ENCODE peak calls at places on chromosomes 13 and 19, in eight cellular contexts. U is kidney epithelial cell, Q is upper lobe of left lung, L is left lung, N is iris pigment epithelial cell, X is glutamatergic neuron, Z is IMR-90, T is putamen. S is an unnamed sample.

GRCh38 chr13:49369876-49370275 is 74.0 kb downstream of the CAB39L start:
- DNase-seq in T (no peak), Z (no peak), U (no peak), Q (no peak), L (no peak), N (no peak), X (no peak), S (no peak)

GRCh38 chr19:51210385-51210784 is 14.5 kb upstream of the CD33 start:
- DNase-seq in Q (no peak), X (no peak), T (no peak), U (no peak), L (no peak), Z (no peak), N (no peak), S (no peak)

GRCh38 chr19:3178377-3178972 is at the start of gene S1PR4:
- DNase-seq in Q (no peak), T (no peak), Z (no peak), X (no peak), U (no peak), L (no peak), N (no peak), S (no peak)

GRCh38 chr13:99422556-99423220 is 78.6 kb upstream of the TM9SF2 start:
- DNase-seq in Z (no peak), Q (no peak), L (no peak), T (no peak), N (no peak), X (no peak), U (no peak), S (no peak)

GRCh38 chr13:40388617-40389016 is 277.8 kb downstream of the FOXO1 start:
- DNase-seq in L (peak; percentile 46), Z (peak; percentile 3), U (no peak), T (no peak), N (peak; percentile 49), Q (peak; percentile 22), X (no peak), S (peak; percentile 74)

GRCh38 chr13:45500492-45501174 is 35.9 kb downstream of the COG3 start:
- DNase-seq in X (no peak), N (peak; percentile 92), U (peak; percentile 83), T (no peak), Q (no peak), Z (peak; percentile 96), L (no peak), S (peak; percentile 93)

GRCh38 chr13:20489185-20489820 is 36.4 kb downstream of the CRYL1 start:
- DNase-seq in L (no peak), X (no peak), T (no peak), Z (peak; percentile 62), N (no peak), Q (no peak), U (no peak), S (no peak)

GRCh38 chr19:13163609-13164364 is 13.6 kb downstream of the IER2 start:
- DNase-seq in Z (peak; percentile 83), T (peak; percentile 22), X (peak; percentile 95), L (peak; percentile 78), N (peak; percentile 74), U (no peak), Q (peak; percentile 92), S (peak; percentile 94)

GRCh38 chr19:49344516-49345423 is 9.6 kb downstream of the CD37 start:
- DNase-seq in N (no peak), X (no peak), L (peak; percentile 24), Z (no peak), T (no peak), Q (no peak), U (no peak), S (no peak)

GRCh38 chr13:33445024-33445423 is 159.5 kb upstream of the STARD13 start:
- DNase-seq in T (no peak), Q (no peak), U (no peak), Z (no peak), X (no peak), L (no peak), N (no peak), S (no peak)

GRCh38 chr19:55676384-55676783 is 1.4 kb downstream of the EPN1 start:
- DNase-seq in Z (peak; percentile 13), X (no peak), U (no peak), L (no peak), T (peak; percentile 34), N (peak; percentile 17), Q (no peak), S (peak; percentile 16)

GRCh38 chr19:6890938-6891337 is 3.6 kb downstream of the ADGRE1 start:
- DNase-seq in Z (no peak), L (no peak), Q (no peak), T (no peak), N (no peak), U (no peak), X (no peak), S (no peak)

GRCh38 chr19:38395381-38396127 is 7.1 kb downstream of the SPRED3 start:
- DNase-seq in L (no peak), N (no peak), Q (peak; percentile 84), Z (no peak), T (no peak), U (no peak), X (peak; percentile 41), S (no peak)

GRCh38 chr19:10538204-10538603 is 5.5 kb upstream of the ATG4D start:
- DNase-seq in Q (no peak), N (no peak), Z (no peak), T (no peak), U (no peak), X (no peak), L (no peak), S (no peak)

GRCh38 chr13:75787249-75787940 is 151.3 kb downstream of the LMO7 start:
- DNase-seq in Q (no peak), N (peak; percentile 51), U (no peak), L (no peak), Z (peak; percentile 79), X (no peak), T (peak; percentile 61), S (peak; percentile 64)

GRCh38 chr13:45928843-45929242 is 77.3 kb upstream of the SIAH3 start:
- DNase-seq in U (peak; percentile 28), N (peak; percentile 16), T (no peak), L (no peak), X (no peak), Q (no peak), Z (no peak), S (no peak)

GRCh38 chr13:106650690-106651205 is 82.8 kb upstream of the ARGLU1 start:
- DNase-seq in Z (no peak), U (no peak), X (no peak), T (no peak), Q (no peak), L (no peak), N (no peak), S (no peak)

GRCh38 chr19:41261474-41262190 is 2.5 kb upstream of the HNRNPUL1 start:
- DNase-seq in Z (no peak), X (no peak), U (no peak), L (no peak), N (no peak), Q (no peak), T (no peak), S (no peak)

GRCh38 chr13:96119921-96120320 is 30.0 kb downstream of the HS6ST3 start:
- DNase-seq in N (no peak), X (no peak), Q (no peak), L (no peak), Z (no peak), U (no peak), T (no peak), S (no peak)

GRCh38 chr13:110340812-110341444 is 33.8 kb downstream of the COL4A2 start:
- DNase-seq in T (peak; percentile 9), U (no peak), N (peak; percentile 84), X (no peak), Z (peak; percentile 93), Q (no peak), L (peak; percentile 66), S (peak; percentile 91)

GRCh38 chr19:41325640-41325946 is 15.6 kb downstream of the CCDC97 start:
- DNase-seq in Q (no peak), L (no peak), X (no peak), U (no peak), N (no peak), Z (no peak), T (no peak), S (no peak)

GRCh38 chr13:101739382-101740178 is 287.1 kb downstream of the ITGBL1 start:
- DNase-seq in U (peak; percentile 38), Q (no peak), T (no peak), N (no peak), X (no peak), L (no peak), Z (no peak), S (no peak)

GRCh38 chr13:110685305-110685704 is 20.6 kb downstream of the CARS2 start:
- DNase-seq in L (no peak), Q (no peak), T (no peak), X (no peak), U (no peak), Z (peak; percentile 44), N (peak; percentile 77), S (peak; percentile 92)

GRCh38 chr19:892243-892996 is 567 bp downstream of the MED16 start:
- DNase-seq in X (peak; percentile 55), L (no peak), T (no peak), N (peak; percentile 20), Z (no peak), Q (peak; percentile 94), U (no peak), S (no peak)

GRCh38 chr19:843836-844299 is 3.1 kb downstream of the PRTN3 start:
- DNase-seq in L (no peak), Q (no peak), U (no peak), N (no peak), T (no peak), Z (no peak), X (no peak), S (no peak)

GRCh38 chr19:6710273-6711077 is 10.0 kb downstream of the C3 start:
- DNase-seq in X (no peak), T (no peak), U (no peak), N (no peak), L (no peak), Z (no peak), Q (no peak), S (no peak)

GRCh38 chr19:55136399-55137102 is 12.5 kb downstream of the TNNT1 start:
- DNase-seq in U (no peak), Z (no peak), X (no peak), Q (peak; percentile 59), L (no peak), N (no peak), T (no peak), S (no peak)

GRCh38 chr13:34913040-34913439 is 29.0 kb upstream of the NBEA start:
- DNase-seq in T (no peak), U (peak; percentile 2), L (no peak), X (no peak), Q (no peak), Z (no peak), N (peak; percentile 10), S (peak; percentile 16)

GRCh38 chr13:75788494-75788991 is 152.4 kb downstream of the LMO7 start:
- DNase-seq in U (no peak), X (no peak), N (peak; percentile 94), T (no peak), Z (peak; percentile 96), L (peak; percentile 57), Q (no peak), S (peak; percentile 82)

GRCh38 chr19:34430738-34431625 is 2.8 kb downstream of the UBA2 start:
- DNase-seq in U (peak; percentile 14), X (no peak), N (peak; percentile 62), T (peak; percentile 14), L (no peak), Q (no peak), Z (peak; percentile 68), S (peak; percentile 61)

GRCh38 chr13:103289661-103290060 is 223.4 kb upstream of the SLC10A2 start:
- DNase-seq in U (no peak), T (no peak), Z (no peak), N (peak; percentile 45), L (no peak), Q (no peak), X (no peak), S (no peak)

GRCh38 chr19:7699422-7700127 is 2.4 kb downstream of the FCER2 start:
- DNase-seq in L (no peak), N (peak; percentile 17), U (no peak), Z (no peak), Q (no peak), X (no peak), T (no peak), S (no peak)

GRCh38 chr19:1248454-1249297 is at the start of gene MIDN:
- DNase-seq in N (peak; percentile 93), L (peak; percentile 87), X (peak; percentile 88), U (no peak), T (no peak), Z (peak; percentile 86), Q (peak; percentile 97), S (peak; percentile 89)